ENCODE peak calls at places on chromosomes 2 and 18, in ten cellular contexts. Q is body of pancreas, U is breast epithelium, C is spleen, V is prostate gland, W is thyroid gland, N is sigmoid colon, O is transverse colon, S is ovary, G is heart left ventricle. X is an unnamed sample.
A peak's percentile ranks its signal among the peaks of the same experiment; 100 is the strongest.

GRCh38 chr2:119366161-119366648 is 429 bp downstream of the C2orf76 start:
- DNase-seq in N (peak; percentile 69), G (no peak), W (no peak), V (peak; percentile 86), S (no peak), U (no peak), Q (peak; percentile 38), O (peak; percentile 27), C (no peak), X (no peak)

GRCh38 chr2:28374331-28374730 is 18.3 kb upstream of the FOSL2 start:
- DNase-seq in S (no peak), C (peak; percentile 56), O (no peak), W (no peak), V (no peak), G (no peak), Q (no peak), U (no peak), N (no peak), X (no peak)

GRCh38 chr2:120430501-120430830 is 84.5 kb downstream of the INHBB start:
- DNase-seq in U (no peak), W (no peak), V (no peak), C (peak; percentile 73), G (no peak), S (no peak), O (no peak), N (peak; percentile 46), Q (no peak), X (no peak)

GRCh38 chr18:5237723-5238370 is 40.8 kb upstream of the AKAIN1 start:
- DNase-seq in S (peak; percentile 86), V (peak; percentile 84), Q (peak; percentile 86), N (peak; percentile 94), W (peak; percentile 88), O (peak; percentile 89), C (peak; percentile 97), U (peak; percentile 83), G (peak; percentile 90), X (peak; percentile 93)

GRCh38 chr2:61433606-61434005 is 37.3 kb downstream of the USP34 start:
- DNase-seq in N (no peak), Q (no peak), C (no peak), W (no peak), V (no peak), O (no peak), U (no peak), S (no peak), G (no peak), X (no peak)

GRCh38 chr2:37740330-37740729 is 68.9 kb upstream of the CDC42EP3 start:
- DNase-seq in O (no peak), U (no peak), N (no peak), V (no peak), W (no peak), Q (no peak), S (no peak), G (no peak), C (no peak), X (no peak)

GRCh38 chr18:76450912-76451421 is 44.1 kb downstream of the ZNF516 start:
- DNase-seq in G (peak; percentile 73), Q (no peak), W (peak; percentile 41), O (peak; percentile 42), N (peak; percentile 79), U (no peak), S (peak; percentile 51), C (peak; percentile 84), V (no peak), X (peak; percentile 76)

GRCh38 chr2:7044253-7045250 is 127.3 kb downstream of the RNF144A start:
- DNase-seq in N (peak; percentile 85), C (peak; percentile 88), U (peak; percentile 72), Q (peak; percentile 77), V (peak; percentile 73), S (peak; percentile 81), O (peak; percentile 69), G (peak; percentile 66), W (peak; percentile 72), X (peak; percentile 76)

GRCh38 chr18:32319084-32319483 is 129.2 kb downstream of the MEP1B start:
- DNase-seq in G (no peak), U (no peak), W (no peak), V (no peak), C (no peak), N (no peak), Q (no peak), O (no peak), S (no peak), X (no peak)

GRCh38 chr2:64807417-64807816 is 153.7 kb upstream of the SERTAD2 start:
- DNase-seq in N (no peak), S (no peak), C (no peak), G (no peak), Q (no peak), O (no peak), U (no peak), V (no peak), W (no peak), X (no peak)

GRCh38 chr2:37610638-37611289 is 60.7 kb downstream of the CDC42EP3 start:
- DNase-seq in V (no peak), S (peak; percentile 39), W (no peak), N (no peak), O (no peak), G (no peak), U (no peak), Q (no peak), C (no peak), X (peak; percentile 42)

GRCh38 chr2:58594762-58595161 is 353.6 kb upstream of the FANCL start:
- DNase-seq in U (no peak), W (no peak), O (no peak), N (no peak), C (no peak), Q (no peak), V (no peak), S (no peak), G (no peak), X (no peak)

GRCh38 chr2:72581560-72582181 is 244.2 kb downstream of the EXOC6B start:
- DNase-seq in N (no peak), O (no peak), Q (no peak), C (no peak), U (no peak), S (no peak), W (no peak), G (no peak), V (no peak), X (no peak)

GRCh38 chr18:43543236-43543635 is 265.9 kb upstream of the SYT4 start:
- DNase-seq in S (no peak), Q (no peak), C (no peak), U (no peak), N (no peak), V (no peak), O (no peak), W (no peak), G (no peak), X (no peak)

DNA sequence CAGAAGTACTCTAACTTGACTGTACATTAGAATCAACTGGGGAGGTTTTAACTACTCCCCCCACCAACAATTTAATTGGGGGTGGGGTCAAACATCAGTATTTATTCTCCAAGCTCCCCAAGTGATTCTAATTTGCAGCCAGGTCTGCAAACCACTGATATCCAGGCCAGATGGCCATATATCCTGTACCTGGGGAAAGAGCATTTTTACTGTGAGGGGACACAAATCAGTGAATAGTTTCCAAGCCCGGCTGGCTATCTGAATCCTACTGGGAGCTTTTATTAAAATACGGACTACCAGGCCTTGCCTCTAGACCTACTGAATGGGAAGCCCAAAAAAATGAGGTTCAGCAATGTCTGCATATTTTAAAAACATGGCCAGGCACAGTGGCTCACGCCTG is 88.5 kb downstream of the TCF4 start:
- DNase-seq in V (no peak), S (no peak), Q (no peak), G (no peak), U (no peak), O (no peak), W (no peak), N (no peak), C (no peak), X (no peak)
- H3K4me1 ChIP-seq in V (no peaks in the 10 kb centered on the region), S (peaks cover 5% of the 10 kb centered on the region), Q (no peaks in the 10 kb centered on the region), G (peaks cover 36% of the 10 kb centered on the region), U (no peaks in the 10 kb centered on the region), O (no peaks in the 10 kb centered on the region), W (peaks cover 10% of the 10 kb centered on the region), N (peaks cover 17% of the 10 kb centered on the region), C (peaks cover 22% of the 10 kb centered on the region), X (peaks cover 6% of the 10 kb centered on the region)

GRCh38 chr2:177897278-177897677 is 175.3 kb downstream of the PDE11A start:
- DNase-seq in U (no peak), V (no peak), N (no peak), C (no peak), O (no peak), G (no peak), S (no peak), Q (no peak), W (no peak), X (no peak)
- TF ChIP-seq POLR2A in U (no peak), V (no peak), N (no peak), C (no peak), O (no peak), G (no peak), S (no peak), Q (no peak), W (no peak), X (no peak)

GRCh38 chr2:241003830-241004564 is 5.6 kb downstream of the SNED1 start:
- DNase-seq in Q (no peak), W (no peak), U (no peak), G (no peak), N (peak; percentile 29), C (no peak), S (no peak), O (no peak), V (no peak), X (no peak)

GRCh38 chr2:241003369-241003768 is 5.0 kb downstream of the SNED1 start:
- DNase-seq in W (no peak), C (peak; percentile 38), N (peak; percentile 50), S (peak; percentile 12), V (no peak), O (no peak), Q (no peak), G (no peak), U (no peak), X (no peak)

GRCh38 chr2:241003047-241003360 is 4.6 kb downstream of the SNED1 start:
- DNase-seq in Q (no peak), N (no peak), O (no peak), S (no peak), V (no peak), U (no peak), G (no peak), C (no peak), W (no peak), X (no peak)

GRCh38 chr2:241001413-241002274 is 3.2 kb downstream of the SNED1 start:
- DNase-seq in N (peak; percentile 57), U (peak; percentile 46), V (peak; percentile 3), W (no peak), C (peak; percentile 58), G (no peak), S (peak; percentile 11), Q (no peak), O (no peak), X (peak; percentile 12)

GRCh38 chr2:241002275-241003046 is 4.0 kb downstream of the SNED1 start:
- DNase-seq in O (no peak), W (no peak), G (no peak), N (peak; percentile 46), Q (no peak), U (peak; percentile 38), S (peak; percentile 14), V (peak; percentile 3), C (peak; percentile 24), X (peak; percentile 28)
- H3K27ac ChIP-seq in O (no peak overlapping the region), W (peak overlapping the region; percentile 8), G (no peak overlapping the region), N (no peak overlapping the region), Q (no peak overlapping the region), U (no peak overlapping the region), S (no peak overlapping the region), V (no peak overlapping the region), C (no peak overlapping the region), X (no peak overlapping the region)

DNA sequence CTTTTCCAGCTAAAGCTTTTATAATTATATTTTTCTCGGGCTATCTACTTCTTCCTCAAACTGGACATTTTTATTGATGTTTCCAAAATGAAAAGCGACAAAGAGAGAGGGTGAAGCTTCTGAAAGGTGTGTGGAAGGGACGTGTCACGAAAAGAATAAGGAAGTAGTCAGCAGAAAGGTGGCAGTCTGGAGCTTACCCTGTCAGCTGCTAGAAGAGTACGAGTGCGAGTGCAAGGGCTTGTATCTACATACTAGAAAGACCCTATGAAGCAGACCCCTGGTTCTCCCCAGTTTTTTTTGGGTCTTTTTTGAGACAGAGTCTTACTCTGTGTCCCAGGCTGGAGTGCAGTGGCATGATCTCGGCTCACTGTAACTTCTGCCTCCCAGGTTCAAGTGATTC is 14.6 kb downstream of the FHL2 start:
- DNase-seq in O (no peak), S (no peak), C (no peak), G (no peak), W (no peak), U (no peak), Q (no peak), N (no peak), V (no peak), X (no peak)
- H3K4me1 ChIP-seq in O (peaks cover 4% of the 10 kb centered on the region), S (peaks cover 46% of the 10 kb centered on the region), C (peaks cover 11% of the 10 kb centered on the region), G (peaks cover 92% of the 10 kb centered on the region), W (peaks cover 13% of the 10 kb centered on the region), U (peaks cover 7% of the 10 kb centered on the region), Q (no peaks in the 10 kb centered on the region), N (peaks cover 20% of the 10 kb centered on the region), V (peaks cover 6% of the 10 kb centered on the region), X (peaks cover 66% of the 10 kb centered on the region)